ENCODE peak calls at places on chromosomes 5 and 9, in six cellular contexts. R is HFF-Myc, Z is SK-N-SH, C is foreskin fibroblast, O is tibial artery, U is colonic mucosa. G is an unnamed sample.
A peak's percentile ranks its signal among the peaks of the same experiment; 100 is the strongest.

GRCh38 chr9:134545213-134546211 is 96.1 kb upstream of the COL5A1 start:
- DNase-seq in R (peak; percentile 50), Z (no peak), C (peak; percentile 84), O (peak; percentile 59), U (no peak), G (peak; percentile 96)

GRCh38 chr5:178259623-178260536 is 27.3 kb upstream of the PHYKPL start:
- DNase-seq in R (no peak), Z (no peak), C (no peak), O (no peak), U (no peak), G (no peak)

GRCh38 chr5:12691330-12691729 is 787.1 kb upstream of the CTNND2 start:
- DNase-seq in R (no peak), Z (no peak), C (no peak), O (no peak), U (no peak), G (no peak)

GRCh38 chr9:15357050-15357653 is 50.1 kb upstream of the TTC39B start:
- DNase-seq in R (no peak), Z (no peak), C (no peak), O (no peak), U (peak; percentile 62), G (no peak)

GRCh38 chr5:135551593-135552447 is 16.1 kb upstream of the NEUROG1 start:
- DNase-seq in R (peak; percentile 48), Z (peak; percentile 79), C (peak; percentile 90), O (peak; percentile 76), U (peak; percentile 65), G (peak; percentile 71)

GRCh38 chr5:80343067-80343466 is 23.3 kb downstream of the SPZ1 start:
- DNase-seq in R (no peak), Z (no peak), C (no peak), O (no peak), U (no peak), G (no peak)

GRCh38 chr9:76677481-76678055 is 86.7 kb upstream of the PCA3 start:
- DNase-seq in R (no peak), Z (no peak), C (peak; percentile 34), O (no peak), U (no peak), G (peak; percentile 46)

GRCh38 chr9:114176601-114177295 is 21.4 kb downstream of the COL27A1 start:
- DNase-seq in R (no peak), Z (peak; percentile 68), C (peak; percentile 32), O (no peak), U (no peak), G (no peak)

GRCh38 chr9:103183569-103184191 is 188.5 kb downstream of the CYLC2 start:
- DNase-seq in R (no peak), Z (peak; percentile 42), C (no peak), O (no peak), U (no peak), G (no peak)

GRCh38 chr5:77239126-77239741 is 28.8 kb downstream of the PDE8B start:
- DNase-seq in R (no peak), Z (peak; percentile 20), C (peak; percentile 51), O (no peak), U (no peak), G (no peak)

GRCh38 chr9:84827248-84827786 is 157.8 kb downstream of the NTRK2 start:
- DNase-seq in R (no peak), Z (no peak), C (no peak), O (no peak), U (no peak), G (no peak)

GRCh38 chr5:122062205-122062604 is 15.9 kb downstream of the LOX start:
- DNase-seq in R (no peak), Z (no peak), C (no peak), O (no peak), U (no peak), G (no peak)

GRCh38 chr9:32581512-32582143 is 8.7 kb upstream of the NDUFB6 start:
- DNase-seq in R (peak; percentile 11), Z (peak; percentile 60), C (peak; percentile 78), O (no peak), U (peak; percentile 25), G (peak; percentile 68)

GRCh38 chr5:158058208-158058607 is 199.3 kb upstream of the CLINT1 start:
- DNase-seq in R (no peak), Z (no peak), C (no peak), O (no peak), U (no peak), G (no peak)

GRCh38 chr9:89481161-89481915 is 16.6 kb downstream of the SEMA4D start:
- DNase-seq in R (no peak), Z (no peak), C (no peak), O (no peak), U (no peak), G (no peak)

GRCh38 chr5:77971965-77972544 is 195.9 kb upstream of the TBCA start:
- DNase-seq in R (no peak), Z (peak; percentile 51), C (no peak), O (no peak), U (no peak), G (peak; percentile 3)

GRCh38 chr9:91716815-91717214 is 233.2 kb downstream of the ROR2 start:
- DNase-seq in R (no peak), Z (no peak), C (no peak), O (no peak), U (no peak), G (no peak)

GRCh38 chr5:18281947-18282557 is 647.8 kb downstream of the TAF11L14 start:
- DNase-seq in R (peak; percentile 10), Z (peak; percentile 51), C (peak; percentile 19), O (no peak), U (no peak), G (peak; percentile 67)

GRCh38 chr5:1959231-1959630 is 76.5 kb upstream of the IRX4 start:
- DNase-seq in R (no peak), Z (no peak), C (no peak), O (no peak), U (no peak), G (no peak)

GRCh38 chr5:115816226-115817042 is at the start of gene CDO1:
- DNase-seq in R (no peak), Z (peak; percentile 85), C (peak; percentile 86), O (peak; percentile 74), U (no peak), G (peak; percentile 35)

GRCh38 chr5:171628344-171628743 is 157.3 kb upstream of the SMIM23 start:
- DNase-seq in R (no peak), Z (no peak), C (peak; percentile 18), O (no peak), U (no peak), G (peak; percentile 60)

GRCh38 chr5:79774855-79775237 is 85.2 kb downstream of the CMYA5 start:
- DNase-seq in R (no peak), Z (no peak), C (no peak), O (no peak), U (no peak), G (no peak)

GRCh38 chr9:78054180-78054579 is 22.6 kb upstream of the GNAQ start:
- DNase-seq in R (no peak), Z (no peak), C (no peak), O (no peak), U (no peak), G (no peak)

GRCh38 chr5:99543841-99544240 is 615.0 kb upstream of the CHD1 start:
- DNase-seq in R (no peak), Z (no peak), C (no peak), O (no peak), U (no peak), G (peak; percentile 0)

GRCh38 chr5:150413176-150413901 is 629 bp upstream of the CD74 start:
- DNase-seq in R (no peak), Z (no peak), C (no peak), O (no peak), U (no peak), G (no peak)

GRCh38 chr9:80061940-80062339 is 490.2 kb downstream of the TLE4 start:
- DNase-seq in R (peak; percentile 43), Z (no peak), C (peak; percentile 98), O (peak; percentile 70), U (no peak), G (peak; percentile 86)

GRCh38 chr5:57749396-57749795 is 266.8 kb upstream of the ACTBL2 start:
- DNase-seq in R (no peak), Z (no peak), C (peak; percentile 78), O (no peak), U (no peak), G (peak; percentile 63)

GRCh38 chr5:145925353-145925752 is 11.0 kb upstream of the SH3RF2 start:
- DNase-seq in R (peak; percentile 79), Z (no peak), C (peak; percentile 85), O (no peak), U (no peak), G (peak; percentile 98)

GRCh38 chr9:117278656-117279055 is 136.2 kb downstream of the ASTN2 start:
- DNase-seq in R (no peak), Z (peak; percentile 28), C (no peak), O (no peak), U (no peak), G (no peak)

GRCh38 chr5:179599566-179599965 is 23.9 kb downstream of the HNRNPH1 start:
- DNase-seq in R (no peak), Z (no peak), C (no peak), O (no peak), U (no peak), G (no peak)

GRCh38 chr9:8534828-8535227 is 735.2 kb upstream of the DMAC1 start:
- DNase-seq in R (no peak), Z (no peak), C (no peak), O (no peak), U (no peak), G (no peak)

GRCh38 chr5:102296229-102296817 is at the start of gene SLCO4C1:
- DNase-seq in R (no peak), Z (peak; percentile 91), C (peak; percentile 1), O (peak; percentile 69), U (peak; percentile 90), G (peak; percentile 0)
- H3K4me3 ChIP-seq in R (peak within 1 kb of the TSS; percentile 19), Z (peak within 1 kb of the TSS; percentile 53), C (peak within 1 kb of the TSS; percentile 18), O (peak within 1 kb of the TSS; percentile 40), U (peak within 1 kb of the TSS; percentile 52), G (no peak within 1 kb of the TSS)

GRCh38 chr9:37372839-37373238 is 49.7 kb upstream of the GRHPR start:
- DNase-seq in R (no peak), Z (no peak), C (no peak), O (no peak), U (no peak), G (no peak)

GRCh38 chr9:37371565-37372464 is 50.7 kb upstream of the GRHPR start:
- DNase-seq in R (no peak), Z (no peak), C (no peak), O (no peak), U (no peak), G (peak; percentile 36)

GRCh38 chr9:37370282-37370681 is 52.2 kb upstream of the GRHPR start:
- DNase-seq in R (no peak), Z (no peak), C (no peak), O (no peak), U (no peak), G (no peak)

GRCh38 chr9:37369671-37370070 is 52.8 kb upstream of the GRHPR start:
- DNase-seq in R (no peak), Z (no peak), C (no peak), O (no peak), U (no peak), G (no peak)

GRCh38 chr9:37370968-37371563 is 51.4 kb upstream of the GRHPR start:
- DNase-seq in R (no peak), Z (no peak), C (no peak), O (no peak), U (no peak), G (no peak)
- TF ChIP-seq CTCF in R (no peak), Z (no peak), C (no peak), O (no peak), U (no peak), G (no peak)

GRCh38 chr9:123998278-123998925 is 13.2 kb upstream of the LHX2 start:
- DNase-seq in R (no peak), Z (no peak), C (no peak), O (no peak), U (no peak), G (no peak)
- H3K4me3 ChIP-seq in R (no peak overlapping the region), Z (no peak overlapping the region), C (no peak overlapping the region), O (peak overlapping the region; percentile 24), U (no peak overlapping the region), G (no peak overlapping the region)

GRCh38 chr5:123371575-123372179 is 51.5 kb downstream of the CEP120 start:
- DNase-seq in R (no peak), Z (peak; percentile 11), C (peak; percentile 52), O (peak; percentile 71), U (peak; percentile 69), G (peak; percentile 10)
- TF ChIP-seq CTCF in R (peak; percentile 73), Z (peak; percentile 60), C (peak; percentile 47), O (peak; percentile 35), U (peak; percentile 60), G (peak; percentile 57)